ENCODE peak calls at places on chromosomes 2 and 18, in four cellular contexts. One of them, this sample, is unnamed.

GRCh38 chr2:104849618-104850097 is 4.3 kb upstream of the POU3F3 start:
- DNase-seq in GM12878: no peak
- DNase-seq in H1: no peak
- DNase-seq in K562: peak; percentile 67
- DNase-seq in this sample: peak; percentile 79

GRCh38 chr2:171878481-171878993 is 15.5 kb downstream of the SLC25A12 start:
- DNase-seq in GM12878: no peak
- DNase-seq in H1: no peak
- DNase-seq in K562: peak; percentile 77
- DNase-seq in this sample: no peak

GRCh38 chr18:33751613-33752221 is 173.7 kb downstream of the ASXL3 start:
- DNase-seq in GM12878: no peak
- DNase-seq in H1: no peak
- DNase-seq in K562: peak; percentile 2
- DNase-seq in this sample: no peak

GRCh38 chr2:196206804-196207203 is 35.4 kb upstream of the STK17B start:
- DNase-seq in GM12878: no peak
- DNase-seq in H1: no peak
- DNase-seq in K562: no peak
- DNase-seq in this sample: no peak

GRCh38 chr2:37376421-37377186 is 32.2 kb downstream of the QPCT start:
- DNase-seq in GM12878: peak; percentile 78
- DNase-seq in H1: no peak
- DNase-seq in K562: no peak
- DNase-seq in this sample: no peak

GRCh38 chr2:221461911-221462310 is 110.2 kb downstream of the EPHA4 start:
- DNase-seq in GM12878: no peak
- DNase-seq in H1: no peak
- DNase-seq in K562: no peak
- DNase-seq in this sample: no peak

GRCh38 chr2:235955664-235956063 is 212.5 kb downstream of the GBX2 start:
- DNase-seq in GM12878: no peak
- DNase-seq in H1: no peak
- DNase-seq in K562: no peak
- DNase-seq in this sample: no peak

GRCh38 chr2:26191316-26192159 is 18.6 kb downstream of the GAREM2 start:
- DNase-seq in GM12878: no peak
- DNase-seq in H1: no peak
- DNase-seq in K562: peak; percentile 59
- DNase-seq in this sample: no peak

GRCh38 chr2:24793752-24794477 is 690 bp downstream of the CENPO start:
- DNase-seq in GM12878: no peak
- DNase-seq in H1: no peak
- DNase-seq in K562: peak; percentile 34
- DNase-seq in this sample: peak; percentile 24

GRCh38 chr2:117972466-117973123 is 41.3 kb downstream of the CCDC93 start:
- DNase-seq in GM12878: no peak
- DNase-seq in H1: no peak
- DNase-seq in K562: no peak
- DNase-seq in this sample: no peak

GRCh38 chr2:31028415-31028814 is 109.8 kb downstream of the GALNT14 start:
- DNase-seq in GM12878: no peak
- DNase-seq in H1: no peak
- DNase-seq in K562: no peak
- DNase-seq in this sample: no peak

GRCh38 chr18:29301048-29301447 is 1124.1 kb upstream of the CDH2 start:
- DNase-seq in GM12878: no peak
- DNase-seq in H1: no peak
- DNase-seq in K562: no peak
- DNase-seq in this sample: no peak

GRCh38 chr2:232361646-232362045 is 16.9 kb upstream of the ALPP start:
- DNase-seq in GM12878: no peak
- DNase-seq in H1: no peak
- DNase-seq in K562: no peak
- DNase-seq in this sample: peak; percentile 0

GRCh38 chr18:32019251-32019943 is 772 bp downstream of the RNF125 start:
- DNase-seq in GM12878: no peak
- DNase-seq in H1: peak; percentile 9
- DNase-seq in K562: peak; percentile 6
- DNase-seq in this sample: peak; percentile 51

GRCh38 chr2:11786592-11786991 is 40.2 kb downstream of the LPIN1 start:
- DNase-seq in GM12878: no peak
- DNase-seq in H1: no peak
- DNase-seq in K562: no peak
- DNase-seq in this sample: no peak

GRCh38 chr18:22283397-22283796 is 114.0 kb downstream of the GATA6 start:
- DNase-seq in GM12878: no peak
- DNase-seq in H1: no peak
- DNase-seq in K562: no peak
- DNase-seq in this sample: no peak

GRCh38 chr2:60551241-60552095 is 2.0 kb downstream of the BCL11A start:
- DNase-seq in GM12878: no peak
- DNase-seq in H1: no peak
- DNase-seq in K562: no peak
- DNase-seq in this sample: peak; percentile 33

GRCh38 chr2:23273786-23274185 is 111.2 kb upstream of the KLHL29 start:
- DNase-seq in GM12878: no peak
- DNase-seq in H1: no peak
- DNase-seq in K562: no peak
- DNase-seq in this sample: no peak
- TF ChIP-seq ATF2 in GM12878: no peak
- TF ChIP-seq ATF2 in H1: no peak
- TF ChIP-seq ATF2 in K562: no peak
- TF ChIP-seq ATF2 in this sample: no peak

DNA sequence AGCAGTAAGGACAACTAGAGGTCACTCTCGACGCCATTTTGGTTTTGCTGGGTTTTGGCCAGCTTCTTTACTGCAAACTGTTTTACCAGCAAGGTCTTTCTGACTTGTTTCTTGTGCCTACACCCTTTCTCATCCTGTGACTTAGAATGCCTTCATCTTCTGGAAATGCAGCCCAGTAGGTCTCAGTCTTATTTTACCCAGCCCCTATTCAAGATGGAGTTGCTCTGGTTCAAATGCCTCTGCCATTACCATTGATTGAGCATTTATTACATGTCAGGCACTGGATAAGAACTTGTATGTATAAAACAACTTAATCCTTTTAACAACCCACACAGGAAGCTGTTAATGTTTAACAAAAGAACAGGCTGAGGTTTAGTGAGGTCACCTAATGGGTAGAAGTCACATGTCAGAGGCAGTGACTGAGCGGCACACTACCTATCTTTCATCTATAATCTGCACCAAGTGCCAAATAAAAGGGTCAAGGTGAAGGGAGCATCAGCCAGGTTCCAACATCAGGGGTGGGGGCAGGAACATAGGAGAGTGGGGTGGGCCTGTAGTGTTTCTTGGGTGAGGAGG is 251.0 kb downstream of the ICOS start:
- DNase-seq in GM12878: no peak
- DNase-seq in H1: no peak
- DNase-seq in K562: no peak
- DNase-seq in this sample: no peak
- TF ChIP-seq MAX in GM12878: no peak
- TF ChIP-seq MAX in H1: no peak
- TF ChIP-seq MAX in K562: no peak
- TF ChIP-seq MAX in this sample: no peak

GRCh38 chr2:241052677-241053360 is 49.3 kb downstream of the MTERF4 start:
- DNase-seq in GM12878: no peak
- DNase-seq in H1: no peak
- DNase-seq in K562: no peak
- DNase-seq in this sample: peak; percentile 12
- TF ChIP-seq ATF2 in GM12878: no peak
- TF ChIP-seq ATF2 in H1: no peak
- TF ChIP-seq ATF2 in K562: no peak
- TF ChIP-seq ATF2 in this sample: no peak

GRCh38 chr2:75379811-75380210 is 180.5 kb upstream of the TACR1 start:
- DNase-seq in GM12878: no peak
- DNase-seq in H1: no peak
- DNase-seq in K562: no peak
- DNase-seq in this sample: no peak
- TF ChIP-seq MAX in GM12878: no peak
- TF ChIP-seq MAX in H1: no peak
- TF ChIP-seq MAX in K562: no peak
- TF ChIP-seq MAX in this sample: no peak

GRCh38 chr2:16625201-16625729 is 40.4 kb downstream of the CYRIA start:
- DNase-seq in GM12878: no peak
- DNase-seq in H1: no peak
- DNase-seq in K562: peak; percentile 67
- DNase-seq in this sample: no peak
- TF ChIP-seq ATF2 in GM12878: no peak
- TF ChIP-seq ATF2 in H1: no peak
- TF ChIP-seq ATF2 in K562: no peak
- TF ChIP-seq ATF2 in this sample: no peak

This sample was measured in WTC11.